ENCODE peak calls at places on chromosomes 3 and 15, in seven cellular contexts. E, L, J, C, D, F and N are unnamed samples.

GRCh38 chr3:22089284-22089683 is 338.3 kb upstream of the ZNF385D start:
- DNase-seq in E (peak), D (no peak), J (peak), C (peak), F (peak), L (no peak), N (peak)

GRCh38 chr3:148079370-148079769 is 618.3 kb upstream of the AGTR1 start:
- DNase-seq in C (peak), E (no peak), L (no peak), J (peak), F (no peak), D (no peak), N (no peak)

GRCh38 chr15:39698444-39699390 is 83.9 kb downstream of the FSIP1 start:
- DNase-seq in J (no peak), L (no peak), F (no peak), C (no peak), D (no peak), E (no peak), N (no peak)

GRCh38 chr3:58055309-58055708 is 47.1 kb downstream of the FLNB start:
- DNase-seq in E (no peak), L (no peak), D (peak), F (no peak), J (no peak), C (no peak), N (no peak)

GRCh38 chr3:72338082-72338941 is 509.9 kb downstream of the SHQ1 start:
- DNase-seq in C (no peak), J (no peak), D (peak), E (peak), L (no peak), F (no peak), N (no peak)

GRCh38 chr3:28252016-28252415 is 10.6 kb downstream of the CMC1 start:
- DNase-seq in D (no peak), J (no peak), C (no peak), F (no peak), E (no peak), L (no peak), N (no peak)

GRCh38 chr3:139588450-139588849 is 48.9 kb upstream of the RBP1 start:
- DNase-seq in C (no peak), L (peak), D (no peak), E (no peak), F (peak), J (peak), N (peak)

GRCh38 chr3:155019576-155019975 is 60.5 kb upstream of the MME start:
- DNase-seq in L (no peak), D (no peak), E (peak), F (no peak), C (peak), J (no peak), N (no peak)

GRCh38 chr15:95410757-95411156 is 919.7 kb upstream of the NR2F2 start:
- DNase-seq in L (no peak), J (no peak), E (no peak), D (no peak), C (no peak), F (no peak), N (no peak)

GRCh38 chr3:138051946-138052802 is 42.2 kb downstream of the CLDN18 start:
- DNase-seq in F (peak), C (peak), E (peak), J (peak), L (no peak), D (no peak), N (peak)

GRCh38 chr15:101065570-101066221 is 146.5 kb downstream of the LRRK1 start:
- DNase-seq in L (no peak), F (no peak), D (no peak), E (no peak), J (no peak), C (no peak), N (no peak)

GRCh38 chr15:37856109-37856508 is 78.3 kb upstream of the TMCO5A start:
- DNase-seq in L (no peak), E (no peak), J (no peak), D (no peak), C (no peak), F (no peak), N (no peak)

GRCh38 chr3:68057637-68058320 is 403.4 kb upstream of the SUCLG2 start:
- DNase-seq in C (no peak), F (no peak), D (no peak), J (no peak), E (no peak), L (no peak), N (no peak)

GRCh38 chr15:66939451-66940023 is 125.9 kb upstream of the SMAD3 start:
- DNase-seq in J (no peak), L (no peak), D (no peak), E (no peak), F (no peak), C (no peak), N (no peak)

GRCh38 chr15:29376580-29376979 is 107.0 kb upstream of the NSMCE3 start:
- DNase-seq in E (no peak), L (no peak), J (peak), F (no peak), D (no peak), C (no peak), N (no peak)

GRCh38 chr3:195537995-195538394 is 5.1 kb downstream of the PPP1R2 start:
- DNase-seq in C (no peak), F (no peak), D (no peak), E (no peak), L (no peak), J (no peak), N (peak)

GRCh38 chr15:62344806-62345539 is 179.9 kb upstream of the C2CD4B start:
- DNase-seq in F (peak), J (peak), E (peak), L (peak), D (peak), C (peak), N (peak)

GRCh38 chr3:128242818-128243601 is 89.7 kb downstream of the EEFSEC start:
- DNase-seq in F (no peak), J (no peak), L (peak), C (no peak), E (peak), D (no peak), N (no peak)

GRCh38 chr15:63156086-63156707 is 1.1 kb downstream of the RPS27L start:
- DNase-seq in C (peak), E (no peak), D (no peak), J (peak), L (no peak), F (no peak), N (peak)

GRCh38 chr15:99181544-99181943 is 67.8 kb downstream of the TTC23 start:
- DNase-seq in J (no peak), C (peak), E (no peak), D (no peak), L (no peak), F (no peak), N (no peak)

GRCh38 chr3:33947272-33948195 is 149.1 kb downstream of the PDCD6IP start:
- DNase-seq in L (no peak), F (no peak), C (no peak), D (no peak), J (no peak), E (no peak), N (no peak)

GRCh38 chr3:126284258-126284904 is 72.8 kb downstream of the KLF15 start:
- DNase-seq in F (no peak), E (peak), D (peak), L (no peak), C (peak), J (no peak), N (no peak)

GRCh38 chr3:57110214-57110613 is 49.8 kb downstream of the SPATA12 start:
- DNase-seq in E (no peak), D (no peak), J (no peak), L (no peak), C (no peak), F (no peak), N (no peak)

GRCh38 chr3:177238661-177239216 is 41.5 kb upstream of the TBL1XR1 start:
- DNase-seq in E (no peak), C (no peak), L (no peak), D (no peak), J (no peak), F (no peak), N (no peak)

GRCh38 chr15:100202309-100202943 is 139.3 kb downstream of the ADAMTS17 start:
- DNase-seq in L (no peak), D (no peak), J (no peak), F (no peak), C (no peak), E (no peak), N (no peak)

GRCh38 chr15:66850078-66850991 is 148.3 kb downstream of the SMAD6 start:
- DNase-seq in E (no peak), F (peak), D (no peak), C (no peak), L (no peak), J (no peak), N (no peak)

GRCh38 chr3:134359121-134360010 is 14.9 kb downstream of the AMOTL2 start:
- DNase-seq in F (no peak), E (no peak), J (no peak), L (no peak), D (no peak), C (no peak), N (no peak)

GRCh38 chr3:13475871-13476590 is 4.1 kb upstream of the HDAC11 start:
- DNase-seq in D (no peak), C (no peak), J (no peak), E (no peak), F (no peak), L (no peak), N (no peak)
- H2AFZ ChIP-seq in D (no peak), C (no peak), J (no peak), E (no peak), F (no peak), L (no peak), N (no peak)

DNA sequence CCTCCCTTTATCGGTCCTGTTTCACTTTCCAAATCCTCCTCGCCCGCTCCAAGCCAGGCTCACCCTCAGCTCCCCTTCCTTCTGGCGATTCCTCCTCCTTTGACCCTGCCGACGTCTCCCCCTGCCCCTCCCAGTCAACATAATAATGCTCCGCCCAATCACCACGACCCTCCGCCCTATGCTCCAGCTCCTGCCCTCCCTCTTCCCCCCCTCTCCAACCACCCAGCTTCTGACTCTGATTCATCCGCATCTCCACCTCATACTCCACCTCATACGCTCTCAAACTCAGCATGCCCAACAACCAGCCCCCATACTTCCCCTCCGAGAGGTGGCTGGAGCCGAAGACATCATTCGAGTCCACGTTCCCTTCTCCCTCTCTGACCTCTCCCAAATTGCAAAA is 7.1 kb upstream of the AADAC start:
- DNase-seq in D (no peak), E (no peak), C (no peak), L (no peak), F (no peak), J (no peak), N (no peak)
- TF ChIP-seq CTCF in D (no peak), E (no peak), C (no peak), L (no peak), F (no peak), J (no peak), N (no peak)

GRCh38 chr15:65423150-65423976 is 616 bp upstream of the IGDCC4 start:
- DNase-seq in F (peak), J (peak), E (no peak), D (no peak), C (no peak), L (peak), N (no peak)
- H2AFZ ChIP-seq in F (peak), J (peak), E (peak), D (peak), C (no peak), L (peak), N (no peak)

GRCh38 chr3:14453368-14453710 is 50.9 kb downstream of the SLC6A6 start:
- DNase-seq in L (no peak), D (no peak), J (no peak), E (no peak), C (no peak), F (no peak), N (no peak)

GRCh38 chr3:14451844-14452533 is 49.6 kb downstream of the SLC6A6 start:
- DNase-seq in E (peak), F (no peak), J (no peak), C (peak), D (peak), L (no peak), N (no peak)

GRCh38 chr3:14453841-14454630 is 51.6 kb downstream of the SLC6A6 start:
- DNase-seq in F (no peak), C (no peak), D (no peak), J (no peak), L (no peak), E (no peak), N (no peak)

GRCh38 chr3:14450922-14451606 is 48.7 kb downstream of the SLC6A6 start:
- DNase-seq in C (no peak), J (no peak), D (no peak), E (no peak), F (no peak), L (no peak), N (no peak)

DNA sequence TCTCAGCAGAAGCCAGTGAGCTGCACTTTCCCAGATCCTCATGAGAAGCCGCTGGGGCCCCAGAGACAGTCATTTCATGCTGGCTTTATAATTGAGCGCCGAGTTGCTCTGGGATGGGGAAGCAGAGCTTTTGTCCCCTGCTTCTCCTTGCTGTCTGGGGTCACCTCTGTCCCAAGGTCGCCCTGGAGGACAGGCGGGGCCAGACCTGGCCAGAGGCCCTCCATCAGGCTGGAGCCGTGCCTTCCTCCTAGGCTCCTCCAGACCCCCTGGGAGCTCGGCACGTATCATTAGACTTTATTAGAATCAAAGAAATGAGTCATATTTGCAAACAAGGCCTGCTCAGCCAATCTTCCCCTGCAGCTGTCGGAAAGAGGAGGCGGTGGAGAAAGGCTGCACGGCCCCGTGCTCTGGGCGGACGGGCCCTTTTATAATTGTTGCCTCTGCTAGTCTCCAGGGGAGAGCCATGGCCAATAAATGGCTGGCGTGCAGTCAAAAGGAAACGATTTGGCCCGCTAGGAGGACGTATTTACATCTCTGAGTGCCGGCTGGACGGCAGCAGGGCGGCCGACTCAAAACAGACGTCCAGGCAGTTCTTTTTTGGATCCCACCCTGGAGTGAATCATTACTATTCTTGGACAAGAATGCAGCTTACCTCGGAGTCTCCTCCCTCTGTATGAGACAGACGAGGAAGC is 50.4 kb downstream of the SLC6A6 start:
- DNase-seq in D (peak), J (no peak), C (peak), L (no peak), F (no peak), E (peak), N (no peak)
- TF ChIP-seq CTCF in D (no peak), J (no peak), C (peak), L (no peak), F (no peak), E (peak), N (no peak)

DNA sequence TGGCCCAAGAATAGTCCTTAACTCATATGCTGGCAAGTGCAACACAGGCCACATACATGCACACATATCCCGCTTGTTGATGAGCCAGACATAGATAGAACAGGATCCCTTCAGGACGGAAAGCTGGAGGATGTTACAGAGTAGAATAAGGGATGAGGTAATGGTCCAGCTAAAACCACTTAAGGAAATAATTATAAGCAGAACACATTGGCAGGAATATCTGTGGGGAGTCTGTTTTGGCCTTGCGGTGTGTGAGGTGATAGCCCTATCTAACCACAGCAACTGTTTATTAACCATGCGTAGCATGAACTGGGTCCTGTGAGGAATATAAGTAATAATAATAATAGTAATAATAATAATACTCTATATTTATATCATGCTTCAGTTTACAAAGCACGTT is 25.0 kb downstream of the SCG3 start:
- DNase-seq in J (no peak), E (no peak), C (no peak), L (no peak), F (no peak), D (peak), N (no peak)
- H2AFZ ChIP-seq in J (no peak), E (no peak), C (no peak), L (no peak), F (no peak), D (no peak), N (no peak)

GRCh38 chr15:25543156-25543555 is 104.3 kb upstream of the UBE3A start:
- DNase-seq in F (no peak), D (peak), J (peak), E (peak), L (no peak), C (peak), N (no peak)
- TF ChIP-seq CTCF in F (no peak), D (no peak), J (no peak), E (no peak), L (no peak), C (no peak), N (no peak)

GRCh38 chr15:57951328-57951932 is 114.1 kb downstream of the ALDH1A2 start:
- DNase-seq in F (no peak), J (no peak), C (no peak), D (no peak), L (no peak), E (no peak), N (no peak)

GRCh38 chr15:57961919-57962318 is 103.6 kb downstream of the ALDH1A2 start:
- DNase-seq in C (no peak), D (no peak), E (no peak), L (no peak), J (no peak), F (no peak), N (no peak)

GRCh38 chr15:57953874-57954273 is 111.6 kb downstream of the ALDH1A2 start:
- DNase-seq in J (no peak), D (no peak), C (no peak), L (no peak), E (no peak), F (no peak), N (no peak)

GRCh38 chr15:57962887-57963286 is 102.6 kb downstream of the ALDH1A2 start:
- DNase-seq in C (no peak), L (no peak), D (no peak), E (no peak), J (no peak), F (no peak), N (no peak)

GRCh38 chr15:57957113-57957512 is 108.4 kb downstream of the ALDH1A2 start:
- DNase-seq in E (no peak), C (no peak), F (no peak), J (no peak), L (no peak), D (no peak), N (peak)
- H2AFZ ChIP-seq in E (no peak), C (no peak), F (no peak), J (no peak), L (no peak), D (no peak), N (no peak)